ENCODE peak calls at places on chromosomes 4 and X, in nine cellular contexts. One of them, this sample, is unnamed. For H3K27me3, the result is how much of the 10 kb centered on the place peaks cover.

GRCh38 chrX:136941396-136942337 is 61.1 kb upstream of the RBMX start:
- DNase-seq in PC-3: peak
- DNase-seq in lung: no peak
- DNase-seq in aorta: no peak
- DNase-seq in hepatocyte: no peak
- DNase-seq in dorsolateral prefrontal cortex: no peak
- DNase-seq in fibroblast of lung: no peak
- DNase-seq in endothelial cell of umbilical vein: no peak
- DNase-seq in lower lobe of right lung: no peak
- DNase-seq in this sample: no peak

GRCh38 chr4:12138478-12138877 is 709.8 kb upstream of the HS3ST1 start:
- DNase-seq in hepatocyte: no peak
- DNase-seq in aorta: no peak
- DNase-seq in dorsolateral prefrontal cortex: no peak
- DNase-seq in endothelial cell of umbilical vein: no peak
- DNase-seq in PC-3: no peak
- DNase-seq in fibroblast of lung: no peak
- DNase-seq in lung: no peak
- DNase-seq in lower lobe of right lung: no peak
- DNase-seq in this sample: no peak

GRCh38 chr4:153465583-153465921 is 608 bp upstream of the TMEM131L start:
- DNase-seq in dorsolateral prefrontal cortex: peak
- DNase-seq in PC-3: peak
- DNase-seq in endothelial cell of umbilical vein: peak
- DNase-seq in hepatocyte: peak
- DNase-seq in fibroblast of lung: peak
- DNase-seq in aorta: peak
- DNase-seq in lower lobe of right lung: peak
- DNase-seq in lung: peak
- DNase-seq in this sample: peak

GRCh38 chr4:148145475-148145874 is 296.7 kb downstream of the NR3C2 start:
- DNase-seq in hepatocyte: no peak
- DNase-seq in lower lobe of right lung: no peak
- DNase-seq in endothelial cell of umbilical vein: no peak
- DNase-seq in aorta: no peak
- DNase-seq in dorsolateral prefrontal cortex: no peak
- DNase-seq in fibroblast of lung: no peak
- DNase-seq in PC-3: no peak
- DNase-seq in lung: no peak
- DNase-seq in this sample: no peak

GRCh38 chr4:175339100-175339707 is 421.0 kb downstream of the ADAM29 start:
- DNase-seq in dorsolateral prefrontal cortex: no peak
- DNase-seq in lower lobe of right lung: no peak
- DNase-seq in lung: no peak
- DNase-seq in fibroblast of lung: peak
- DNase-seq in hepatocyte: no peak
- DNase-seq in endothelial cell of umbilical vein: no peak
- DNase-seq in aorta: no peak
- DNase-seq in PC-3: no peak
- DNase-seq in this sample: no peak

GRCh38 chrX:45421806-45422205 is 221.1 kb upstream of the DIPK2B start:
- DNase-seq in dorsolateral prefrontal cortex: no peak
- DNase-seq in endothelial cell of umbilical vein: no peak
- DNase-seq in lower lobe of right lung: no peak
- DNase-seq in hepatocyte: no peak
- DNase-seq in aorta: no peak
- DNase-seq in fibroblast of lung: no peak
- DNase-seq in PC-3: no peak
- DNase-seq in lung: no peak
- DNase-seq in this sample: no peak

GRCh38 chr4:87032884-87033533 is 98.2 kb downstream of the AFF1 start:
- DNase-seq in PC-3: peak
- DNase-seq in hepatocyte: peak
- DNase-seq in dorsolateral prefrontal cortex: no peak
- DNase-seq in lower lobe of right lung: no peak
- DNase-seq in aorta: no peak
- DNase-seq in lung: no peak
- DNase-seq in fibroblast of lung: peak
- DNase-seq in endothelial cell of umbilical vein: peak
- DNase-seq in this sample: no peak

GRCh38 chr4:740011-740410 is 34.4 kb downstream of the PCGF3 start:
- DNase-seq in endothelial cell of umbilical vein: no peak
- DNase-seq in lung: no peak
- DNase-seq in lower lobe of right lung: no peak
- DNase-seq in PC-3: no peak
- DNase-seq in fibroblast of lung: no peak
- DNase-seq in dorsolateral prefrontal cortex: no peak
- DNase-seq in aorta: no peak
- DNase-seq in hepatocyte: no peak
- DNase-seq in this sample: no peak

GRCh38 chr4:141131738-141132688 is 1.3 kb downstream of the RNF150 start:
- DNase-seq in lower lobe of right lung: no peak
- DNase-seq in fibroblast of lung: peak
- DNase-seq in hepatocyte: peak
- DNase-seq in endothelial cell of umbilical vein: peak
- DNase-seq in PC-3: no peak
- DNase-seq in dorsolateral prefrontal cortex: no peak
- DNase-seq in aorta: peak
- DNase-seq in lung: no peak
- DNase-seq in this sample: peak

GRCh38 chrX:38879631-38880220 is 78.5 kb downstream of the MID1IP1 start:
- DNase-seq in endothelial cell of umbilical vein: no peak
- DNase-seq in dorsolateral prefrontal cortex: no peak
- DNase-seq in hepatocyte: no peak
- DNase-seq in fibroblast of lung: no peak
- DNase-seq in aorta: no peak
- DNase-seq in lower lobe of right lung: no peak
- DNase-seq in lung: no peak
- DNase-seq in PC-3: peak
- DNase-seq in this sample: peak

GRCh38 chr4:39104255-39104654 is 42.2 kb downstream of the KLHL5 start:
- DNase-seq in hepatocyte: no peak
- DNase-seq in aorta: no peak
- DNase-seq in endothelial cell of umbilical vein: no peak
- DNase-seq in fibroblast of lung: no peak
- DNase-seq in lung: no peak
- DNase-seq in lower lobe of right lung: no peak
- DNase-seq in dorsolateral prefrontal cortex: no peak
- DNase-seq in PC-3: peak
- DNase-seq in this sample: no peak

GRCh38 chrX:15146515-15146914 is 123.4 kb downstream of the ASB9 start:
- DNase-seq in lower lobe of right lung: peak
- DNase-seq in fibroblast of lung: peak
- DNase-seq in dorsolateral prefrontal cortex: no peak
- DNase-seq in aorta: no peak
- DNase-seq in lung: no peak
- DNase-seq in hepatocyte: peak
- DNase-seq in PC-3: peak
- DNase-seq in endothelial cell of umbilical vein: peak
- DNase-seq in this sample: no peak

GRCh38 chrX:100424012-100424411 is 13.9 kb upstream of the PCDH19 start:
- DNase-seq in dorsolateral prefrontal cortex: no peak
- DNase-seq in lower lobe of right lung: no peak
- DNase-seq in fibroblast of lung: no peak
- DNase-seq in lung: no peak
- DNase-seq in endothelial cell of umbilical vein: peak
- DNase-seq in hepatocyte: no peak
- DNase-seq in PC-3: peak
- DNase-seq in aorta: no peak
- DNase-seq in this sample: no peak

GRCh38 chr4:55218041-55218440 is 92.6 kb upstream of the KDR start:
- DNase-seq in fibroblast of lung: no peak
- DNase-seq in lung: no peak
- DNase-seq in dorsolateral prefrontal cortex: no peak
- DNase-seq in PC-3: no peak
- DNase-seq in aorta: no peak
- DNase-seq in hepatocyte: no peak
- DNase-seq in lower lobe of right lung: no peak
- DNase-seq in endothelial cell of umbilical vein: no peak
- DNase-seq in this sample: no peak

GRCh38 chr4:7819446-7819845 is 120.2 kb downstream of the AFAP1 start:
- DNase-seq in lower lobe of right lung: no peak
- DNase-seq in lung: no peak
- DNase-seq in fibroblast of lung: no peak
- DNase-seq in PC-3: no peak
- DNase-seq in aorta: no peak
- DNase-seq in hepatocyte: no peak
- DNase-seq in dorsolateral prefrontal cortex: no peak
- DNase-seq in endothelial cell of umbilical vein: no peak
- DNase-seq in this sample: peak

GRCh38 chrX:153416781-153417180 is 5.5 kb downstream of the ZFP92 start:
- DNase-seq in endothelial cell of umbilical vein: no peak
- DNase-seq in lower lobe of right lung: no peak
- DNase-seq in fibroblast of lung: no peak
- DNase-seq in lung: no peak
- DNase-seq in PC-3: no peak
- DNase-seq in dorsolateral prefrontal cortex: no peak
- DNase-seq in hepatocyte: no peak
- DNase-seq in aorta: no peak
- DNase-seq in this sample: no peak

GRCh38 chr4:77600521-77601451 is 4.8 kb upstream of the CXCL13 start:
- DNase-seq in dorsolateral prefrontal cortex: no peak
- DNase-seq in aorta: no peak
- DNase-seq in lung: no peak
- DNase-seq in hepatocyte: peak
- DNase-seq in PC-3: peak
- DNase-seq in lower lobe of right lung: no peak
- DNase-seq in fibroblast of lung: peak
- DNase-seq in endothelial cell of umbilical vein: peak
- DNase-seq in this sample: no peak

GRCh38 chrX:129777218-129777768 is 2.5 kb upstream of the SASH3 start:
- DNase-seq in fibroblast of lung: no peak
- DNase-seq in lung: peak
- DNase-seq in PC-3: peak
- DNase-seq in aorta: peak
- DNase-seq in hepatocyte: no peak
- DNase-seq in endothelial cell of umbilical vein: peak
- DNase-seq in dorsolateral prefrontal cortex: no peak
- DNase-seq in lower lobe of right lung: peak
- DNase-seq in this sample: peak

GRCh38 chr4:4402966-4403365 is 16.1 kb downstream of the NSG1 start:
- DNase-seq in lung: no peak
- DNase-seq in aorta: no peak
- DNase-seq in endothelial cell of umbilical vein: no peak
- DNase-seq in hepatocyte: no peak
- DNase-seq in fibroblast of lung: no peak
- DNase-seq in lower lobe of right lung: no peak
- DNase-seq in PC-3: peak
- DNase-seq in dorsolateral prefrontal cortex: no peak
- DNase-seq in this sample: no peak
- H3K27me3 ChIP-seq in lung: under half
- H3K27me3 ChIP-seq in aorta: under half
- H3K27me3 ChIP-seq in endothelial cell of umbilical vein: under half
- H3K27me3 ChIP-seq in hepatocyte: under half
- H3K27me3 ChIP-seq in fibroblast of lung: under half
- H3K27me3 ChIP-seq in lower lobe of right lung: under half
- H3K27me3 ChIP-seq in PC-3: under half
- H3K27me3 ChIP-seq in dorsolateral prefrontal cortex: under half
- H3K27me3 ChIP-seq in this sample: half or more

DNA sequence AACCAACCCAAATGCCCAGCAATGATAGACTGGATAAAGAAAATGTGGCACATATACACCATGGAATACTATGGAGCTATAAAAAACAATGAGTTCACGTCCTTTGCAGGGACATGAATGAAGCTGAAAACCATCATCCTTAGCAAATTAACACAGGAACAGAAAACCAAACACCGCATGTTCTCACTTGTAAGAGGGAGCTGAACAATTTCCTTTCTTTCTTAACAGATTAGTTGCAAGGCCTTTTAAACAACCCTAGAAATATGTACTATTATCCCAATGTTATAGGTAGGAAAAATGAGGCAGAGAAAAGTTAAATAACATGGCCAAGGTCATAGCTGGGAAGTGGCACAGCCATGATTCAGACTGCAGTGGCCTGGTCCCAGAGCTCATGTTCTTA is 5.8 kb upstream of the OCIAD2 start:
- DNase-seq in lower lobe of right lung: no peak
- DNase-seq in dorsolateral prefrontal cortex: no peak
- DNase-seq in fibroblast of lung: no peak
- DNase-seq in aorta: no peak
- DNase-seq in lung: no peak
- DNase-seq in hepatocyte: no peak
- DNase-seq in endothelial cell of umbilical vein: no peak
- DNase-seq in PC-3: no peak
- DNase-seq in this sample: no peak
- H3K27me3 ChIP-seq in lower lobe of right lung: under half
- H3K27me3 ChIP-seq in dorsolateral prefrontal cortex: under half
- H3K27me3 ChIP-seq in fibroblast of lung: under half
- H3K27me3 ChIP-seq in aorta: under half
- H3K27me3 ChIP-seq in lung: under half
- H3K27me3 ChIP-seq in hepatocyte: under half
- H3K27me3 ChIP-seq in endothelial cell of umbilical vein: under half
- H3K27me3 ChIP-seq in PC-3: under half
- H3K27me3 ChIP-seq in this sample: under half

GRCh38 chr4:3874525-3875110 is 108.4 kb downstream of the ADRA2C start:
- DNase-seq in hepatocyte: no peak
- DNase-seq in lower lobe of right lung: peak
- DNase-seq in PC-3: no peak
- DNase-seq in dorsolateral prefrontal cortex: peak
- DNase-seq in fibroblast of lung: no peak
- DNase-seq in endothelial cell of umbilical vein: no peak
- DNase-seq in aorta: no peak
- DNase-seq in lung: no peak
- DNase-seq in this sample: no peak
- H3K27me3 ChIP-seq in hepatocyte: half or more
- H3K27me3 ChIP-seq in lower lobe of right lung: half or more
- H3K27me3 ChIP-seq in PC-3: half or more
- H3K27me3 ChIP-seq in dorsolateral prefrontal cortex: under half
- H3K27me3 ChIP-seq in fibroblast of lung: under half
- H3K27me3 ChIP-seq in endothelial cell of umbilical vein: under half
- H3K27me3 ChIP-seq in aorta: under half
- H3K27me3 ChIP-seq in lung: under half
- H3K27me3 ChIP-seq in this sample: half or more

DNA sequence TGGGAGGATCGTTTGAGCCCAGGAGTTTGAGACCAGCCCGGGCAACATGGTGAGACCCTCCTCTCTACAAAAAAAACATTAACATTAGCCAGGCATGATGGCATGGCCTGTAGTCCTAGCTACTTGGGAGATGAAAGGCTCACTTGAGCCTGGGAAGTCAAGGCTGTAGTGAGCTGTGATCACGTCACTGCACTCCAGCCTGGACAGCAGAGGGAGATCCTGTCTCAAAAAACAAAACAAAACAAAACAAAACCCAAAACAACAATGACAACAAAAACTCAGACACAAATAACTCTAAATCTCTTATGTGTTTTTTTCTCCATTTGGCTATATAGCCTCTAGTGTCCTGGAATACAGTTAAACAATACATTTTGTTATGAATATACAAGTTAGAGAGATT is 127.3 kb upstream of the STK26 start:
- DNase-seq in fibroblast of lung: no peak
- DNase-seq in dorsolateral prefrontal cortex: no peak
- DNase-seq in endothelial cell of umbilical vein: no peak
- DNase-seq in lower lobe of right lung: no peak
- DNase-seq in aorta: no peak
- DNase-seq in lung: no peak
- DNase-seq in PC-3: no peak
- DNase-seq in hepatocyte: no peak
- DNase-seq in this sample: no peak
- H3K27me3 ChIP-seq in fibroblast of lung: under half
- H3K27me3 ChIP-seq in dorsolateral prefrontal cortex: half or more
- H3K27me3 ChIP-seq in endothelial cell of umbilical vein: under half
- H3K27me3 ChIP-seq in lower lobe of right lung: under half
- H3K27me3 ChIP-seq in aorta: under half
- H3K27me3 ChIP-seq in lung: under half
- H3K27me3 ChIP-seq in PC-3: under half
- H3K27me3 ChIP-seq in hepatocyte: under half
- H3K27me3 ChIP-seq in this sample: under half